ENCODE peak calls at places on chromosomes 2 and 18, in seven cellular contexts. S is psoas muscle, R is transverse colon, H is mammary epithelial cell, P is hepatocyte, E is colonic mucosa, B is stomach. Z is an unnamed sample. For H3K36me3, the result is how much of the 10 kb centered on the place peaks cover.

GRCh38 chr2:72330673-72331072 is 183.0 kb upstream of the CYP26B1 start:
- DNase-seq in S (no peak), R (no peak), H (no peak), P (peak), E (no peak), B (no peak), Z (no peak)

GRCh38 chr2:232104076-232104646 is 142.6 kb downstream of the DIS3L2 start:
- DNase-seq in S (no peak), R (no peak), H (peak), P (no peak), E (no peak), B (no peak), Z (no peak)

GRCh38 chr2:117762454-117762853 is 52.0 kb upstream of the DDX18 start:
- DNase-seq in S (no peak), R (no peak), H (no peak), P (no peak), E (no peak), B (no peak), Z (no peak)

GRCh38 chr2:151575338-151575737 is 158.9 kb downstream of the NEB start:
- DNase-seq in S (no peak), R (no peak), H (peak), P (no peak), E (no peak), B (no peak), Z (no peak)

GRCh38 chr18:21330122-21330701 is 88.2 kb downstream of the GREB1L start:
- DNase-seq in S (no peak), R (no peak), H (peak), P (peak), E (peak), B (peak), Z (peak)

GRCh38 chr18:21074336-21075323 is 37.0 kb downstream of the ROCK1 start:
- DNase-seq in S (no peak), R (no peak), H (peak), P (peak), E (no peak), B (no peak), Z (no peak)

GRCh38 chr18:23237524-23238151 is 102.4 kb downstream of the CABLES1 start:
- DNase-seq in S (peak), R (peak), H (peak), P (no peak), E (peak), B (peak), Z (no peak)

GRCh38 chr18:61322265-61322873 is 10.9 kb upstream of the CDH20 start:
- DNase-seq in S (no peak), R (peak), H (peak), P (peak), E (peak), B (peak), Z (no peak)

GRCh38 chr2:105647731-105648130 is 97.0 kb upstream of the NCK2 start:
- DNase-seq in S (no peak), R (no peak), H (no peak), P (no peak), E (no peak), B (no peak), Z (no peak)

GRCh38 chr2:77228379-77228778 is 293.8 kb downstream of the LRRTM4 start:
- DNase-seq in S (no peak), R (no peak), H (no peak), P (peak), E (no peak), B (no peak), Z (no peak)

GRCh38 chr2:41928593-41928992 is 119.2 kb upstream of the PKDCC start:
- DNase-seq in S (no peak), R (no peak), H (peak), P (peak), E (no peak), B (no peak), Z (no peak)

GRCh38 chr2:36904636-36905035 is 61.7 kb downstream of the STRN start:
- DNase-seq in S (no peak), R (no peak), H (no peak), P (no peak), E (no peak), B (no peak), Z (no peak)

GRCh38 chr18:66271927-66272326 is 332.0 kb downstream of the CDH19 start:
- DNase-seq in S (no peak), R (no peak), H (no peak), P (no peak), E (no peak), B (no peak), Z (no peak)

GRCh38 chr2:106020821-106021316 is 173.2 kb downstream of the UXS1 start:
- DNase-seq in S (no peak), R (no peak), H (no peak), P (no peak), E (no peak), B (no peak), Z (no peak)

GRCh38 chr2:237441605-237442004 is 27.6 kb upstream of the COL6A3 start:
- DNase-seq in S (no peak), R (no peak), H (no peak), P (peak), E (no peak), B (no peak), Z (no peak)

GRCh38 chr2:200077210-200077650 is 121.8 kb downstream of the MAIP1 start:
- DNase-seq in S (no peak), R (no peak), H (peak), P (peak), E (no peak), B (no peak), Z (peak)

GRCh38 chr2:99354060-99354459 is 16.9 kb downstream of the EIF5B start:
- DNase-seq in S (no peak), R (no peak), H (no peak), P (no peak), E (no peak), B (no peak), Z (no peak)

GRCh38 chr2:212284166-212284565 is 254.4 kb downstream of the ERBB4 start:
- DNase-seq in S (no peak), R (no peak), H (no peak), P (no peak), E (no peak), B (no peak), Z (no peak)

GRCh38 chr2:42064417-42064942 is 16.7 kb downstream of the PKDCC start:
- DNase-seq in S (no peak), R (peak), H (no peak), P (peak), E (peak), B (no peak), Z (no peak)

GRCh38 chr2:74418312-74418711 is 3.1 kb downstream of the C2orf81 start:
- DNase-seq in S (peak), R (no peak), H (no peak), P (no peak), E (no peak), B (no peak), Z (no peak)

GRCh38 chr18:63844254-63844653 is 43.3 kb upstream of the SERPINB2 start:
- DNase-seq in S (no peak), R (no peak), H (peak), P (peak), E (no peak), B (no peak), Z (no peak)

GRCh38 chr2:64133828-64134227 is 10.4 kb downstream of the PELI1 start:
- DNase-seq in S (no peak), R (no peak), H (peak), P (no peak), E (no peak), B (no peak), Z (no peak)

GRCh38 chr2:120346667-120347358 is 877 bp downstream of the INHBB start:
- DNase-seq in S (peak), R (no peak), H (peak), P (peak), E (no peak), B (no peak), Z (no peak)

GRCh38 chr2:151482310-151482709 is 72.6 kb downstream of the RIF1 start:
- DNase-seq in S (no peak), R (no peak), H (no peak), P (no peak), E (no peak), B (no peak), Z (no peak)

GRCh38 chr18:23825978-23826405 is 136.7 kb downstream of the LAMA3 start:
- DNase-seq in S (peak), R (peak), H (peak), P (peak), E (no peak), B (no peak), Z (peak)

GRCh38 chr2:84856785-84857184 is 24.1 kb downstream of the TRABD2A start:
- DNase-seq in S (no peak), R (peak), H (no peak), P (no peak), E (no peak), B (no peak), Z (no peak)

GRCh38 chr2:5719629-5720334 is 27.6 kb downstream of the SOX11 start:
- DNase-seq in S (no peak), R (no peak), H (no peak), P (no peak), E (no peak), B (no peak), Z (no peak)

GRCh38 chr2:225086439-225086838 is 44.2 kb upstream of the DOCK10 start:
- DNase-seq in S (no peak), R (no peak), H (no peak), P (no peak), E (no peak), B (no peak), Z (no peak)

GRCh38 chr18:48913201-48913600 is 37.6 kb downstream of the SMAD7 start:
- DNase-seq in S (no peak), R (no peak), H (no peak), P (no peak), E (peak), B (peak), Z (no peak)

GRCh38 chr18:62790836-62791772 is 75.8 kb downstream of the PHLPP1 start:
- DNase-seq in S (no peak), R (no peak), H (no peak), P (no peak), E (no peak), B (no peak), Z (no peak)

GRCh38 chr2:105749583-105750399 is 5.1 kb downstream of the NCK2 start:
- DNase-seq in S (peak), R (peak), H (no peak), P (no peak), E (no peak), B (no peak), Z (no peak)

GRCh38 chr2:175309799-175310198 is 128.3 kb upstream of the ATP5MC3 start:
- DNase-seq in S (no peak), R (peak), H (no peak), P (peak), E (no peak), B (no peak), Z (no peak)

GRCh38 chr2:58146707-58147106 is 94.4 kb downstream of the FANCL start:
- DNase-seq in S (no peak), R (no peak), H (peak), P (no peak), E (no peak), B (no peak), Z (peak)

GRCh38 chr2:194253528-194254259 is 1403.3 kb upstream of the SLC39A10 start:
- DNase-seq in S (no peak), R (no peak), H (no peak), P (no peak), E (no peak), B (no peak), Z (no peak)

GRCh38 chr2:176098366-176099158 is 1.0 kb upstream of the HOXD12 start:
- DNase-seq in S (no peak), R (no peak), H (no peak), P (no peak), E (peak), B (peak), Z (no peak)

GRCh38 chr18:79399275-79400081 is 3.7 kb downstream of the NFATC1 start:
- DNase-seq in S (peak), R (no peak), H (no peak), P (no peak), E (no peak), B (no peak), Z (no peak)

GRCh38 chr18:79397288-79397829 is 1.6 kb downstream of the NFATC1 start:
- DNase-seq in S (peak), R (no peak), H (no peak), P (no peak), E (no peak), B (no peak), Z (no peak)

GRCh38 chr18:79400091-79400590 is 4.4 kb downstream of the NFATC1 start:
- DNase-seq in S (peak), R (peak), H (no peak), P (peak), E (peak), B (peak), Z (no peak)

GRCh38 chr18:79396431-79397287 is 929 bp downstream of the NFATC1 start:
- DNase-seq in S (peak), R (peak), H (peak), P (peak), E (peak), B (no peak), Z (no peak)

DNA sequence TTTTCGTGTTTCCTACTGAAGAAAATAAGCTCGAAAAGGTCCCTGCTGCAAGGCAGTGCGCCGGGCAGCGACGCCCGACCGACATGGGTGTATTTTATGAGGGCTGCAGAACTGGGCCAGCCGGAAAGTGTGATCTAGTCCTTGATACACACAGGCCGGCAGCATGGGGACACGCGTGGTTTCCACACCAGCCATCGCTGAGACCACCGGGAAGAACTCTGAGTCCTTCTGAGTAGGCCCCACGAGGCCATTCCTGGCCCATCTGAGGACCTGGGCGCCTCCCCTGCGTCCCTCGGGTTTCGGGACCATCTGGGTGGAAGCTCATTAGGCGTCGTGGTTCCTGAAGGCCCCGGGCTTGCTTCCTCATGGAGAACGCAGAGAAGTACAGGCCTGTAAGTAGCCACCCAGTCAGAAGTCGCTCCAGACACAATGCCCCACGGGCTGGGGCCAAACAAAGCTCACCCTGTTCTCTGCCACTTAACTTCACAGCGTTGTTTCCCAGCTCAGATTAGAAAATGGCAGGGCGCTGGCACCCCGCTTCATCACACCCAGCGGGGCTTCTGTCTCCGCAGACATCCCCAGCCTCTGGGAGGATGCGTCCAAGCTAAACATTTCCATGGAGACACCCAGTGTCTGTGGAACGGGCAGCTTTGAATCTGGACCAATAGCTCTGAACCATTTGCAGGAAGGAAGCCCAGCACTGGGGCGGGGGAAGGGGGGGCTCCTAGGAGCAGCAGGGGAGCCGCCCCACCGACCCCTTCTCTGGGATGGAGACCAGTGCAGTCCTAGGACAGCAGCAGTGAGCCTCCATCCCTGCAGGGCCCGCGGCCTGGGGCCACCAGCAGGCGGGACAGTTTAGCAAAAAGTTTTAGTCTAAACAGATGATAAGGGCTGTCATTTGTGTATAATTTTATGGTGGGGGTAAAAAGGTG is 2.4 kb downstream of the NFATC1 start:
- DNase-seq in S (peak), R (no peak), H (no peak), P (no peak), E (no peak), B (no peak), Z (no peak)
- TF ChIP-seq CTCF in S (no peak), R (no peak), H (no peak), P (no peak), E (no peak), B (no peak), Z (no peak)

DNA sequence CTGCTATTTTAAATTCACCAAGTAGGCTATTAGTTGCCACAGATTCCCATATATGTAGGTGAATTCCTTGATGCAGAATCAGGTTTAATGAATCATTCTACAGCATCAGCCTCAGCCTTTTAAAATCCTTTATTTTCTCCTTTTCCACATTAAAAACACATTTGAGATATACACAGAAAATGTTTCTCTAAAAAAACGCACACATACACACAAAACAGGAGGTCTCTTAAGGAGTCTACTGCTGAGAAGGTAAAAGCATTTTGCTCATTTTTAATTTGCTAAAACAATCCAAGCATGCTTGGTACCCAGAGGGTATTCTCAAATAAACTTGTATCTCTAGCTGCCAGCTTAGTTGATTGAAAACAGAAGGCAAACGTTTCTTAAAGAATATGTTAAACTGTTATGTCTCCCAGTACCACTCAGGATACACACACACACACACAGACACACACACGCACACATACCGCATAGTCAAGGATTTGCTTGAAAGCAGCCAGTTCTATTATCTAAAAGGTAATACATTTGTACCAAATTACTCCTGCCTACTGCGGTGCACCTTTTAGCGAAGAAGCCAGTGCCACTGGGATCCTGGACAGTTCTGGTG is 106.8 kb upstream of the KCTD1 start:
- DNase-seq in S (no peak), R (no peak), H (no peak), P (peak), E (peak), B (no peak), Z (no peak)
- H3K4me3 ChIP-seq in S (peak), R (peak), H (no peak), P (no peak), E (no peak), B (peak), Z (no peak)

DNA sequence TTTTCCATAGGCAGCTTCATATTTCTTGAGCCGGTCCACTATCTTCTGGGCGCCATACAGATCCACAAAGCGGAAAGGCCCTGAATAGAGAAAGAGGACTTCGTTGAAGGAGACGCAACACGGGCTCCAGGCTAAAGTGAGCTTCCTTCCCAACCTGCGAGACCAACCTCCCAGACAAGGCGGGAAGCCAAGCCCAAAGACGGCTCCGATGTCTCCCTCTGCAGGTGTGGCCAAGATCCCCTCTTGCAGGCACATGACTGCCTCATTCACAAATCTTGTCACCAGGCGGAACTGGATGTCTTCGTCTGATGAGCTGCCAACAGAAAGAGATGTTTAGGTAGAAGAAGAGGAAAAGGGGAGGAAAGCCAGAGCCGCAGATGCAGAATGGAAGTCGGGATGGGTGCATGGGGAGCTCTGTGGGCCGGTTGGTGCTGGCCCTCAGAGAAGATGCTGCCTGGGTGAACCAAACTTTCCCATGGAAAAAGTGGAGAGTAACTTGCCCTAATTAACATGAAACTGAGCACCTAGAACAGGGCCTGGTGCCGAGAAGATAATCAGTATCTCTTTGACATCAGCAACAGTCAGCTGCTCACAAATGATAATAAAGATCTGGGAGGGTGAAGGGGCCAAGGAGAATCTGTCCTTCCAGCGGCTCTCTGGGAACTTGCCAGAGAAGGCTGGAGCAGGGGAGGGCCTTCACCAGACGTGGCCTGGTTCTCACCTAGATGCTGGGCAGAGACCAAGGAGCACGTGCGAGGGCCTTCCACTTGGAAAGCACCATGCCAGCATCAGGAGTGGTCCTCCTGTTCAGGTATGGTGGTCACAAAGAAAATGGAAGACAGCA is 18.6 kb downstream of the GAREM2 start:
- DNase-seq in S (no peak), R (no peak), H (no peak), P (no peak), E (no peak), B (no peak), Z (no peak)
- H3K36me3 ChIP-seq in S (under half), R (under half), H (under half), P (under half), E (under half), B (half or more), Z (under half)

GRCh38 chr2:66217039-66217438 is 217.9 kb upstream of the MEIS1 start:
- DNase-seq in S (no peak), R (no peak), H (no peak), P (no peak), E (no peak), B (no peak), Z (no peak)
- TF ChIP-seq CTCF in S (no peak), R (no peak), H (no peak), P (no peak), E (no peak), B (no peak), Z (no peak)